ENCODE peak calls at places on chromosomes 11 and 22, in four cellular contexts. B is CD4-positive, CD25-positive, alpha-beta regulatory T cell; I is A673; S is kidney. Y is an unnamed sample.

GRCh38 chr22:43553451-43554258 is 141.8 kb downstream of the MPPED1 start:
- DNase-seq in I (no peak), B (no peak), S (no peak), Y (no peak)

GRCh38 chr11:10762185-10762584 is 11.1 kb downstream of the CTR9 start:
- DNase-seq in B (no peak), I (no peak), S (no peak), Y (no peak)

GRCh38 chr11:129247129-129247528 is 55.0 kb upstream of the ARHGAP32 start:
- DNase-seq in I (peak; percentile 87), S (no peak), B (no peak), Y (no peak)

GRCh38 chr11:16252373-16252772 is 104.0 kb downstream of the SOX6 start:
- DNase-seq in B (no peak), I (peak; percentile 46), S (no peak), Y (no peak)

GRCh38 chr11:64456509-64457320 is 97.8 kb downstream of the RPS6KA4 start:
- DNase-seq in S (peak; percentile 53), B (no peak), I (no peak), Y (no peak)

GRCh38 chr11:61429346-61429690 is 457 bp downstream of the CPSF7 start:
- DNase-seq in S (no peak), I (peak; percentile 66), B (peak; percentile 73), Y (peak; percentile 78)

GRCh38 chr11:74373382-74373781 is 24.9 kb downstream of the PGM2L1 start:
- DNase-seq in B (no peak), S (no peak), I (no peak), Y (no peak)

GRCh38 chr22:44545773-44546172 is 47.7 kb upstream of the RTL6 start:
- DNase-seq in S (no peak), B (no peak), I (no peak), Y (no peak)

GRCh38 chr11:843818-844692 is 1.4 kb downstream of the TSPAN4 start:
- DNase-seq in I (peak; percentile 68), B (no peak), S (peak; percentile 98), Y (peak; percentile 89)

GRCh38 chr22:20246368-20247009 is 21.6 kb downstream of the RTN4R start:
- DNase-seq in I (no peak), S (no peak), B (no peak), Y (no peak)

GRCh38 chr11:131530411-131530810 is 160.0 kb downstream of the NTM start:
- DNase-seq in S (no peak), B (no peak), I (no peak), Y (no peak)

GRCh38 chr11:47415949-47416472 is 7.6 kb downstream of the SLC39A13 start:
- DNase-seq in I (peak; percentile 96), B (no peak), S (peak; percentile 93), Y (peak; percentile 95)

GRCh38 chr11:14585438-14585837 is 58.2 kb upstream of the PDE3B start:
- DNase-seq in I (no peak), B (no peak), S (no peak), Y (no peak)

GRCh38 chr11:116193321-116194114 is 579.3 kb downstream of the BUD13 start:
- DNase-seq in S (peak; percentile 93), I (peak; percentile 86), B (no peak), Y (peak; percentile 9)

GRCh38 chr11:55819330-55819729 is at the start of gene OR5D18:
- DNase-seq in B (no peak), S (no peak), I (no peak), Y (no peak)
- H3K9me3 ChIP-seq in B (no peaks in the 10 kb centered on the region), S (no peaks in the 10 kb centered on the region), I (no peaks in the 10 kb centered on the region), Y (no peaks in the 10 kb centered on the region)

GRCh38 chr11:7525424-7525823 is 11.6 kb downstream of the PPFIBP2 start:
- DNase-seq in S (no peak), B (no peak), I (no peak), Y (no peak)

GRCh38 chr11:7523416-7524210 is 9.8 kb downstream of the PPFIBP2 start:
- DNase-seq in S (no peak), I (no peak), B (no peak), Y (no peak)

GRCh38 chr11:7522546-7522945 is 8.7 kb downstream of the PPFIBP2 start:
- DNase-seq in S (no peak), I (no peak), B (no peak), Y (no peak)

GRCh38 chr11:7527029-7527428 is 13.2 kb downstream of the PPFIBP2 start:
- DNase-seq in B (peak; percentile 61), I (no peak), S (no peak), Y (no peak)

GRCh38 chr11:7524831-7525230 is 11.0 kb downstream of the PPFIBP2 start:
- DNase-seq in S (no peak), I (no peak), B (no peak), Y (no peak)
- H3K27ac ChIP-seq in S (peak overlapping the region; percentile 54), I (no peak overlapping the region), B (no peak overlapping the region), Y (no peak overlapping the region)

DNA sequence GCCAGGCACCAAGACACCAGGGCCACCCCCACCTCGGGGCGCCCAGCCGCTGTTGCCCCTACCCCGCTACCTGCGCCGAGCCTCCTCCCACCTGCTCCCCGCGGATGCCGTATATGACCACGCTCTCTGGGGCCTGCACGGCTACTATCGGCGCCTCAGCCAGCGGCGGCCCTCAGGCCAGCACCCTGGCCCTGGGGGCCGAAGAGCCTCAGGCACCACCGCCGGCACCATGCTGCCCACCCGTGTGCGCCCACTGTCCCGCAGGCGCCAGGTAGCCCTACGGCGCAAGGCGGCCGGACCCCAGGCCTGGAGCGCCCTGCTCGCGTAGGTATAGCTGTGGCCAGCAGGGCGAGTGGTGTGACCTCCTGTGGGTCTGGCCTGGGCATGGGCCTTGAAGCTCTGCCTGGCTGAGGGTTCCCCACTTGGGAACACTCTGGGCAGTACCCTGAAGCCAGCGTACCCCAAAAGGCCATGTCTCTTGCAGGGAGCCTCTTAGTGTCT is 14.8 kb upstream of the MDK start:
- DNase-seq in I (no peak), B (no peak), S (peak; percentile 68), Y (no peak)
- H3K36me3 ChIP-seq in I (peaks cover 19% of the 10 kb centered on the region), B (peaks cover 29% of the 10 kb centered on the region), S (peaks cover 4% of the 10 kb centered on the region), Y (peaks cover 19% of the 10 kb centered on the region)

GRCh38 chr22:47681766-47682165 is 919.3 kb downstream of the TBC1D22A start:
- DNase-seq in I (no peak), S (no peak), B (no peak), Y (no peak)
- H3K9me3 ChIP-seq in I (no peaks in the 10 kb centered on the region), S (peaks cover 8% of the 10 kb centered on the region), B (peaks cover 12% of the 10 kb centered on the region), Y (no peaks in the 10 kb centered on the region)

GRCh38 chr11:70400643-70401042 is 2.3 kb downstream of the CTTN start:
- DNase-seq in B (no peak), I (no peak), S (no peak), Y (no peak)
- H3K27ac ChIP-seq in B (no peak overlapping the region), I (no peak overlapping the region), S (no peak overlapping the region), Y (no peak overlapping the region)

Y was measured in SJCRH30.